ENCODE peak calls at places on chromosomes 12 and 14, in eight cellular contexts. D is thyroid gland, H is gastrocnemius medialis, A is esophagus squamous epithelium, Y is right lobe of liver, G is H1, E is A549, V is uterus. I is an unnamed sample.
A peak's percentile ranks its signal among the peaks of the same experiment; 100 is the strongest.

GRCh38 chr14:104975481-104976197 is 2.5 kb downstream of the AHNAK2 start:
- DNase-seq in Y (no peak), E (peak; percentile 49), A (no peak), G (no peak), H (peak; percentile 10), D (no peak), V (no peak), I (no peak)

GRCh38 chr14:92973265-92973797 is 50.4 kb downstream of the CHGA start:
- DNase-seq in A (no peak), H (peak; percentile 48), V (peak; percentile 93), E (peak; percentile 49), G (peak; percentile 100), D (peak; percentile 90), Y (peak; percentile 90), I (peak; percentile 17)

GRCh38 chr14:89041245-89041585 is 216.8 kb downstream of the TTC8 start:
- DNase-seq in D (peak; percentile 26), Y (peak; percentile 78), E (no peak), H (peak; percentile 14), G (no peak), A (no peak), V (no peak), I (no peak)

GRCh38 chr14:39431416-39432178 is 636 bp downstream of the FBXO33 start:
- DNase-seq in D (peak; percentile 56), G (peak; percentile 66), Y (peak; percentile 74), V (peak; percentile 30), A (no peak), E (peak; percentile 37), H (peak; percentile 30), I (peak; percentile 50)

GRCh38 chr12:47349770-47350408 is 270.1 kb upstream of the AMIGO2 start:
- DNase-seq in Y (no peak), V (no peak), G (no peak), E (no peak), D (no peak), A (no peak), H (no peak), I (peak; percentile 74)

GRCh38 chr14:36556811-36557433 is 25.5 kb downstream of the NKX2-8 start:
- DNase-seq in A (no peak), H (no peak), E (peak; percentile 16), G (peak; percentile 65), Y (no peak), V (no peak), D (peak; percentile 46), I (peak; percentile 20)

GRCh38 chr12:121701667-121702277 is 10.8 kb upstream of the TMEM120B start:
- DNase-seq in H (no peak), E (no peak), V (no peak), A (no peak), Y (no peak), D (peak; percentile 41), G (no peak), I (no peak)

GRCh38 chr12:57040750-57041149 is 9.2 kb downstream of the MYO1A start:
- DNase-seq in Y (no peak), E (no peak), A (no peak), H (no peak), G (no peak), V (no peak), D (no peak), I (no peak)

GRCh38 chr12:109719123-109720022 is 5.7 kb downstream of the FAM222A start:
- DNase-seq in A (no peak), Y (no peak), H (no peak), D (no peak), E (peak; percentile 49), V (no peak), G (no peak), I (no peak)

GRCh38 chr14:104341532-104342434 is 203.4 kb downstream of the KIF26A start:
- DNase-seq in V (peak; percentile 12), E (peak; percentile 87), Y (peak; percentile 66), G (peak; percentile 85), H (no peak), A (no peak), D (peak; percentile 67), I (peak; percentile 40)

GRCh38 chr14:65302571-65303184 is 109.9 kb upstream of the FUT8 start:
- DNase-seq in V (no peak), H (no peak), E (no peak), A (no peak), Y (no peak), D (peak; percentile 15), G (no peak), I (no peak)

GRCh38 chr14:33569844-33570716 is 380.8 kb downstream of the EGLN3 start:
- DNase-seq in G (no peak), A (no peak), Y (no peak), H (no peak), E (no peak), V (no peak), D (peak; percentile 13), I (peak; percentile 35)

GRCh38 chr14:33568935-33569579 is 381.8 kb downstream of the EGLN3 start:
- DNase-seq in V (no peak), E (no peak), A (no peak), D (no peak), H (no peak), Y (no peak), G (no peak), I (peak; percentile 75)

GRCh38 chr14:33576014-33576413 is 374.9 kb downstream of the EGLN3 start:
- DNase-seq in Y (no peak), E (no peak), H (no peak), A (no peak), G (no peak), D (no peak), V (no peak), I (no peak)

GRCh38 chr14:33570717-33571058 is 380.2 kb downstream of the EGLN3 start:
- DNase-seq in D (no peak), A (no peak), G (no peak), V (no peak), H (no peak), Y (no peak), E (no peak), I (peak; percentile 19)

DNA sequence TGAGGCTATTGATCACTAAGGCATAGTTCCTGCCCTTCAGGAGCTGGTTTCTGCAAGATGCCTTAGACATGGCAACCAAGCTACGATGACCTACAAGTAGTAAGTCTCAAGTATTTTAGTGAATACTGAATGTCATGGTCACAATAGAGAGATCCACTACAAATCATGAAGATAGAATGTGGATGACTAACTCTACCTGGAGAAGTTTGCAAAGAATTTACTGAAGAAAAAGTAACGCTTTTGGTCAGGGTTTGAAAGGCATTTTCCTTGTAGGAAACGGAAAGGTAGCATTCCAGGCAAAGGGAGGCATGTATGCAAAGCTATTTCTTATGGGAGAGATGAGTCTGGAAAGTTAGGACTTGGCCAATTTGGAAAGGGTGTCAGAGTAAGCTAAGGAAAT is 377.6 kb downstream of the EGLN3 start:
- DNase-seq in Y (no peak), H (no peak), A (no peak), V (no peak), D (no peak), G (no peak), E (no peak), I (no peak)
- TF ChIP-seq POLR2A in Y (no peak), H (no peak), A (no peak), V (no peak), D (no peak), G (no peak), E (no peak), I (no peak)

GRCh38 chr12:92551210-92551609 is 151.6 kb upstream of the PLEKHG7 start:
- DNase-seq in G (no peak), V (no peak), A (no peak), D (no peak), E (no peak), Y (no peak), H (no peak), I (no peak)

GRCh38 chr12:92550661-92551060 is 152.1 kb upstream of the PLEKHG7 start:
- DNase-seq in A (no peak), V (no peak), G (no peak), Y (no peak), D (no peak), E (no peak), H (no peak), I (no peak)

GRCh38 chr12:92552412-92553108 is 150.2 kb upstream of the PLEKHG7 start:
- DNase-seq in V (no peak), A (no peak), G (no peak), Y (no peak), E (peak; percentile 64), H (no peak), D (no peak), I (peak; percentile 56)

GRCh38 chr12:92553389-92553788 is 149.4 kb upstream of the PLEKHG7 start:
- DNase-seq in Y (peak; percentile 73), V (peak; percentile 63), H (no peak), A (no peak), E (no peak), D (peak; percentile 30), G (no peak), I (peak; percentile 59)

DNA sequence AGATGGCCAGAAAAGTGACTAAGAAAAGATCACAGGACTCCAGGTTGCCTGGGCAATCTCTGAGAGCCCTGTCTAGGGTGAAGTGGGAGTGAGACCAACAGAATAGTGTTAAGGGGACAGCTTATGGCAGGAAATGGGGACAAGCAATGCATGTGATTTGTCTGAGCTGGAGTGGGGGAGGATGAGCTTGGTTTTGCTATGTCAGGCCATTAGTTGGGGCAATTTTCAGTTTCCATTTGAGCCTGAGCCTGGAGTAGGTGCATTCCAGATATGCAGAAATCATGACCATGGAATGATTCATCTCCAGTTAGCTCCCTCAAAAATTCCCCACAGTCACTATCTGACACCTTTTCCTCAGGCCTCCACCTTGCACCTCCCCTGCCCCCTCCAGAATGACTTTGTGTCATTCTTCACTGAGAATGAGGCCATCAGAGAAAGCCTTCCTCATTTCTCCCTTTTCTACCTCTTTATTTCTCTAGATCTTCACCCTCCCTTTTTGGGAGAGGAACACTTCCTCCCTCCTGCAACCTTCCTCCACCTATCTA is 150.9 kb upstream of the PLEKHG7 start:
- DNase-seq in H (no peak), E (peak; percentile 55), Y (no peak), V (no peak), G (no peak), D (no peak), A (no peak), I (no peak)
- TF ChIP-seq POLR2A in H (no peak), E (no peak), Y (no peak), V (no peak), G (no peak), D (no peak), A (no peak), I (no peak)

DNA sequence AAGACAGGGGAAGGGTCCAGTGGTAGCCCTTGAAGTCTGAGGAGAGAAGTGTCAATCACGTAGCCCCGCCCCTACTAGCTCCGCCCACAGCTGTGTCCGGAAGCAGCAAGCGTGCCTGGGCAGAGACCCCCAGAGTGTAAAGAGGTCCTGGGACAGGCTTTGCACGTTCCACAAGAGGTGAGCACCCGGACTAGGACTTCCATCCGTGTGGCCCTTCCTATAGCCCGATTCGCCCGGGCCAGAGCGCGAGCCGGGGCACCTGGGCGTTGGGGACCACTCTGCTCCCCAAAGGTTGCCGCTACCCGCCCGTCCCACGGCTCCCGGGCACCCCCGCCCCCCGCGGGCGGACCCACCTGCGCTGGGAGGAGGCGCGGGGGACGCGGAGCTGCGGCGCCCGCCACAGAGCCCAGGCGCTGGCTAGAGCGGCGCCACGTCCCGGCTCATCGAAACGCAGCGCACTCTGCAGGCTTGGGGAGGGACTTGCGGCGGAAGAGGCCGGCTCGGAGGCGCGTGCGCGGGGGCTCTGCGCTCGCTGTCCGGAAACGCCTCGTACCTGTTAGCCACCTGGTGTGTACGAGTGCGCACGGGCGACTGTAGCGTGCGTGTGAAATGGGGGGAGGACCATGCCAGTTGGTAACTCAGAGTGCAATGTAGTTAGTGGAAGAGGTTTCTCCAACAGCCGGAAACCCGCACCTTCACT is at the start of gene RABGGTA:
- DNase-seq in A (peak; percentile 51), Y (peak; percentile 91), V (peak; percentile 75), G (peak; percentile 98), E (peak; percentile 93), H (peak; percentile 81), D (peak; percentile 90), I (peak; percentile 79)
- TF ChIP-seq POLR2A in A (no peak), Y (peak; percentile 86), V (peak; percentile 69), G (peak; percentile 96), E (peak; percentile 42), H (peak; percentile 48), D (peak; percentile 75), I (peak; percentile 81)

GRCh38 chr12:52147367-52147972 is 44.3 kb downstream of the KRT80 start:
- DNase-seq in D (peak; percentile 97), H (peak; percentile 97), V (peak; percentile 87), E (peak; percentile 100), Y (peak; percentile 63), A (peak; percentile 56), G (no peak), I (peak; percentile 91)
- TF ChIP-seq POLR2A in D (peak; percentile 82), H (peak; percentile 31), V (peak; percentile 54), E (no peak), Y (no peak), A (no peak), G (no peak), I (peak; percentile 65)